ENCODE peak calls at places on chromosomes 4 and X, in eight cellular contexts. P is effector memory CD8-positive, alpha-beta T cell; D is IMR-90; F is T-cell; R is activated CD4-positive, CD25-positive, alpha-beta regulatory T cell treated with anti-CD3 and anti-CD28 coated beads, Interleukin-2, amount 50 U/mL, for 24 hours; C is sciatic nerve; N is stimulated activated naive CD8-positive, alpha-beta T cell treated with anti-CD3 and anti-CD28 coated beads, Interleukin-15, amount 100 ng/mL, for 72 hours; L is left lung. Y is an unnamed sample.

GRCh38 chr4:76611164-76611563 is 176.1 kb downstream of the SHROOM3 start:
- ATAC-seq in P (no peak), D (peak), F (no peak), R (no peak), C (peak), N (no peak), L (peak), Y (peak)

GRCh38 chr4:74473155-74473811 is 28.3 kb downstream of the AREG start:
- ATAC-seq in P (no peak), D (peak), F (no peak), R (no peak), C (no peak), N (no peak), L (peak), Y (peak)

GRCh38 chr4:153528705-153529493 is 62.7 kb downstream of the TMEM131L start:
- ATAC-seq in P (peak), D (no peak), F (peak), R (peak), C (no peak), N (peak), L (no peak), Y (no peak)

GRCh38 chr4:128371004-128371777 is 83.6 kb upstream of the PGRMC2 start:
- ATAC-seq in P (no peak), D (peak), F (no peak), R (no peak), C (peak), N (no peak), L (peak), Y (peak)

GRCh38 chr4:8871417-8872401 is at the start of gene HMX1:
- ATAC-seq in P (no peak), D (peak), F (no peak), R (no peak), C (no peak), N (no peak), L (peak), Y (peak)

GRCh38 chr4:692771-693554 is 4.0 kb upstream of the SLC49A3 start:
- ATAC-seq in P (no peak), D (no peak), F (no peak), R (no peak), C (no peak), N (no peak), L (no peak), Y (no peak)

GRCh38 chr4:1763550-1764080 is 29.5 kb upstream of the FGFR3 start:
- ATAC-seq in P (no peak), D (peak), F (no peak), R (no peak), C (peak), N (no peak), L (peak), Y (peak)

GRCh38 chrX:13115457-13115856 is 71.0 kb upstream of the FAM9C start:
- ATAC-seq in P (no peak), D (no peak), F (no peak), R (no peak), C (no peak), N (no peak), L (no peak), Y (no peak)

GRCh38 chr4:73661646-73662119 is 41.4 kb upstream of the RASSF6 start:
- ATAC-seq in P (no peak), D (peak), F (no peak), R (no peak), C (no peak), N (peak), L (no peak), Y (no peak)